ENCODE peak calls at places on chromosomes 5 and 9, in four cellular contexts. One of them, this sample, is unnamed.

GRCh38 chr5:38547257-38547656 is 9.2 kb downstream of the LIFR start:
- DNase-seq in HepG2: no peak
- DNase-seq in K562: no peak
- DNase-seq in GM12878: no peak
- DNase-seq in this sample: no peak

GRCh38 chr9:112601646-112602045 is 115.0 kb downstream of the KIAA1958 start:
- DNase-seq in HepG2: no peak
- DNase-seq in K562: no peak
- DNase-seq in GM12878: no peak
- DNase-seq in this sample: no peak

GRCh38 chr9:136769710-136770191 is 5.4 kb upstream of the LCN15 start:
- DNase-seq in HepG2: no peak
- DNase-seq in K562: peak
- DNase-seq in GM12878: no peak
- DNase-seq in this sample: peak

GRCh38 chr5:1550287-1551076 is 26.7 kb upstream of the LPCAT1 start:
- DNase-seq in HepG2: no peak
- DNase-seq in K562: peak
- DNase-seq in GM12878: no peak
- DNase-seq in this sample: no peak

GRCh38 chr9:114310471-114311450 is 12.1 kb upstream of the ORM1 start:
- DNase-seq in HepG2: no peak
- DNase-seq in K562: no peak
- DNase-seq in GM12878: no peak
- DNase-seq in this sample: no peak

GRCh38 chr9:137077010-137077747 is at the start of gene UAP1L1:
- DNase-seq in HepG2: no peak
- DNase-seq in K562: peak
- DNase-seq in GM12878: no peak
- DNase-seq in this sample: peak

GRCh38 chr5:33148076-33148501 is 292.7 kb upstream of the TARS1 start:
- DNase-seq in HepG2: peak
- DNase-seq in K562: no peak
- DNase-seq in GM12878: no peak
- DNase-seq in this sample: no peak

GRCh38 chr5:54646285-54647101 is 128.9 kb downstream of the SNX18 start:
- DNase-seq in HepG2: no peak
- DNase-seq in K562: no peak
- DNase-seq in GM12878: peak
- DNase-seq in this sample: peak

GRCh38 chr9:115941561-115942315 is 211.9 kb upstream of the PAPPA start:
- DNase-seq in HepG2: no peak
- DNase-seq in K562: no peak
- DNase-seq in GM12878: no peak
- DNase-seq in this sample: no peak

GRCh38 chr5:66354407-66354806 is 210.3 kb downstream of the SREK1 start:
- DNase-seq in HepG2: no peak
- DNase-seq in K562: no peak
- DNase-seq in GM12878: no peak
- DNase-seq in this sample: no peak

GRCh38 chr5:42250-42649 is 49.7 kb upstream of the PLEKHG4B start:
- DNase-seq in HepG2: no peak
- DNase-seq in K562: peak
- DNase-seq in GM12878: no peak
- DNase-seq in this sample: peak
- TF ChIP-seq JUNB in HepG2: no peak
- TF ChIP-seq JUNB in K562: no peak
- TF ChIP-seq JUNB in GM12878: no peak
- TF ChIP-seq JUNB in this sample: no peak

DNA sequence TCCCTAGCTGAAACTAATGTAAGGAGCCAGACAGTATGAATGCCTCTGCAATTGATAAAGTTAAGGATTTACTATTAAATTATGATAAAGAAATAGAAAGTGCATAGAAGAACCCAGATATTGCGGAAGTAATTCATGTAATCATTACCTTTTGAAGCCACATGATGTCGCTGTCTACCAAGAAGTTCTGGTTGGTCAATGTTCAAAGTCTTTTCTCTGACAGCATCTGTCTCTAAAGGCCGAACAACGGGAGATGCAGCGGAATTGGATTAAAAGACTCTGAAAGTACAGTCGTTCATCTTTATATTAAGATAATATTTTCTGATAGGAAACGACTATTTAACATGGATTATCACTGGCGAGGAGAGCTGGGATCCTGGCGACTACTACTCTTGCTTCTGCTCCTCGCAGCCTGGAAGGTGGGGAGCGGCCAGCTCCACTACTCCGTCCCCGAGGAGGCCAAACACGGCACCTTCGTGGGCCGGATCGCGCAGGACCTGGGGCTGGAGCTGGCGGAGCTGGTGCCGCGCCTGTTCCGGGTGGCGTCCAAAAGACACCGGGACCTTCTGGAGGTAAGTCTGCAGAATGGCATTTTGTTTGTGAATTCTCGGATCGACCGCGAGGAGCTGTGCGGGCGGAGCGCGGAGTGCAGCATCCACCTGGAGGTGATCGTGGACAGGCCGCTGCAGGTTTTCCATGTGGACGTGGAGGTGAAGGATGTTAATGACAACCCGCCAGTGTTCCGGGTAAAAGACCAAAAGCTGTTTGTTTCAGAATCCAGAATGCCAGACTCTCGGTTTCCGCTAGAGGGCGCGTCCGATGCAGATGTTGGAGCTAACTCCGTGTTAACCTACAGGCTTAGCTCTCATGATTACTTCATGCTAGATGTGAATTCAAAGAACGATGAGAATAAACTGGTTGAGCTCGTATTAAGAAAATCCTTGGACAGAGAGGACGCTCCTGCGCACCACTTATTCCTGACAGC is at the start of gene PCDHA8:
- DNase-seq in HepG2: peak
- DNase-seq in K562: peak
- DNase-seq in GM12878: no peak
- DNase-seq in this sample: peak
- TF ChIP-seq CTCF in HepG2: peak
- TF ChIP-seq CTCF in K562: peak
- TF ChIP-seq CTCF in GM12878: peak
- TF ChIP-seq CTCF in this sample: peak

GRCh38 chr5:77643654-77644404 is 5.3 kb upstream of the OTP start:
- DNase-seq in HepG2: no peak
- DNase-seq in K562: no peak
- DNase-seq in GM12878: no peak
- DNase-seq in this sample: peak
- TF ChIP-seq POLR2AphosphoS5 in HepG2: no peak
- TF ChIP-seq POLR2AphosphoS5 in K562: no peak
- TF ChIP-seq POLR2AphosphoS5 in GM12878: no peak
- TF ChIP-seq POLR2AphosphoS5 in this sample: no peak

GRCh38 chr9:78614892-78615291 is 318.0 kb downstream of the PSAT1 start:
- DNase-seq in HepG2: no peak
- DNase-seq in K562: no peak
- DNase-seq in GM12878: no peak
- DNase-seq in this sample: no peak

GRCh38 chr9:78618735-78619134 is 321.8 kb downstream of the PSAT1 start:
- DNase-seq in HepG2: no peak
- DNase-seq in K562: no peak
- DNase-seq in GM12878: no peak
- DNase-seq in this sample: peak

GRCh38 chr9:78620303-78620702 is 323.4 kb downstream of the PSAT1 start:
- DNase-seq in HepG2: no peak
- DNase-seq in K562: no peak
- DNase-seq in GM12878: no peak
- DNase-seq in this sample: no peak

GRCh38 chr9:78622131-78622530 is 325.2 kb downstream of the PSAT1 start:
- DNase-seq in HepG2: no peak
- DNase-seq in K562: no peak
- DNase-seq in GM12878: no peak
- DNase-seq in this sample: no peak

GRCh38 chr9:78620764-78621163 is 323.8 kb downstream of the PSAT1 start:
- DNase-seq in HepG2: no peak
- DNase-seq in K562: no peak
- DNase-seq in GM12878: no peak
- DNase-seq in this sample: no peak
- TF ChIP-seq JUNB in HepG2: no peak
- TF ChIP-seq JUNB in K562: no peak
- TF ChIP-seq JUNB in GM12878: no peak
- TF ChIP-seq JUNB in this sample: no peak

DNA sequence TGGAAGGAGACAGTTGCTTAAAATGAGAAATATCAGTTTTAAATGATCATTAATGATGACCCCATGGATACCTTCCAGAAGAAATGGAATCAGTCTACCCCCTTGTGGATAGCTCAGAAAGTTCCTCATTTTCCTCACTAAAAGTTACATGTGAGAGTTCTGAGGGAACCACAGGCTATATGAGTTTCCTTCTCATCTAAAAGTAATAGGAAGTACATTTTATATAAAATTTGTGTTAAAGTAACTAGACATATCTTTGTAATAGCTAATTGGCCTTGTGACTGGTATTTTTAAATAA is 104.9 kb upstream of the SLC25A48 start:
- DNase-seq in HepG2: no peak
- DNase-seq in K562: no peak
- DNase-seq in GM12878: no peak
- DNase-seq in this sample: peak
- TF ChIP-seq CTCF in HepG2: no peak
- TF ChIP-seq CTCF in K562: peak
- TF ChIP-seq CTCF in GM12878: no peak
- TF ChIP-seq CTCF in this sample: peak

GRCh38 chr9:121325387-121325786 is 44.7 kb downstream of the STOM start:
- DNase-seq in HepG2: no peak
- DNase-seq in K562: no peak
- DNase-seq in GM12878: no peak
- DNase-seq in this sample: no peak

GRCh38 chr9:121326924-121327613 is 43.0 kb downstream of the STOM start:
- DNase-seq in HepG2: peak
- DNase-seq in K562: no peak
- DNase-seq in GM12878: no peak
- DNase-seq in this sample: no peak

GRCh38 chr9:121324316-121324715 is 45.7 kb downstream of the STOM start:
- DNase-seq in HepG2: no peak
- DNase-seq in K562: no peak
- DNase-seq in GM12878: no peak
- DNase-seq in this sample: no peak

GRCh38 chr9:121324755-121325154 is 45.3 kb downstream of the STOM start:
- DNase-seq in HepG2: no peak
- DNase-seq in K562: no peak
- DNase-seq in GM12878: no peak
- DNase-seq in this sample: no peak

GRCh38 chr9:121326130-121326838 is 43.8 kb downstream of the STOM start:
- DNase-seq in HepG2: no peak
- DNase-seq in K562: no peak
- DNase-seq in GM12878: no peak
- DNase-seq in this sample: peak
- TF ChIP-seq POLR2AphosphoS5 in HepG2: no peak
- TF ChIP-seq POLR2AphosphoS5 in K562: no peak
- TF ChIP-seq POLR2AphosphoS5 in GM12878: no peak
- TF ChIP-seq POLR2AphosphoS5 in this sample: no peak

DNA sequence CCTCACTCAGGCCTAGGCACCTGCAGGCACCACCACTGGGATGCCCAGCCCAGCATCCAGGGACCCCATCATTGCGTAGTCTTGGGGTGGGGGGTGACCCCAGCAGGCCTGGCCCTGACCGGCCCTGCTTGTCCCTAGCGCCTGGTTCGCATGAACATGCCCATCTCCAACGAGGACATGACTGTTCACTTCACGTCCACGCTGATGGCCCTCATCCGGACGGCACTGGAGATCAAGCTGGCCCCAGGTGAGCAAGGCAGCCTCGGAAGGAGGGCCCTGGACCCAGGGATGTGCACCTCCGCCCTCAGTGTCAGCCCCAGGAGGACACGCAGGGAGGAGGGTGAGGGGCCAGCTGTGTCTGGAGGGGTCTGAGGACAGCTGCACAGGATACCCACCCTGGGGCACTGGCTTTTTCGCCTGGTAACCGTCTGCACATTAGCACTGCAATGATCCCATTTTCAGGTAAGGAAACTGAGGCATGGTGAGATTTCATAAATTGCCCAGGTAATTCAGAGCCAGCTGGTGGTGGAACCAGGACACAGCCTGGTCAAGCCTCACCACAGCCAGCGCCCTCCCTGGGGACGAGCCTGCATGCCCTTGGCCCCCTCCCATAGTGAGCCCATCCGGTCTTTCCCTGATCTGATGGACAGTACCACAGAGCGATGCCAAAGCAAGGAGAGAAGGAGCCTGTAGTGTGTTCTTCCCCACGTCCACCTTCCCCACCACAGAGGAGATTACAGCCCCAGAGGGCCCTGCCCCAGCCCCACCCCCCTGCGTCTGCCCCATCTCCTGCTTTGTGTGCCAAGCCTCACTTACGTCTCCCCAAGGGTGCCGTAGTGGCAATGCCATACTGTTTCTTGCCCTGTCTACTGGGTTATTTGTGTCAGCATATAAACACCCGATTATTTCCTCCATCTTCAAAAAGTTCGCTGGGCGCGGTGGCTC is 228.3 kb downstream of the CACNA1B start:
- DNase-seq in HepG2: no peak
- DNase-seq in K562: no peak
- DNase-seq in GM12878: no peak
- DNase-seq in this sample: no peak
- TF ChIP-seq JUNB in HepG2: no peak
- TF ChIP-seq JUNB in K562: no peak
- TF ChIP-seq JUNB in GM12878: no peak
- TF ChIP-seq JUNB in this sample: no peak

DNA sequence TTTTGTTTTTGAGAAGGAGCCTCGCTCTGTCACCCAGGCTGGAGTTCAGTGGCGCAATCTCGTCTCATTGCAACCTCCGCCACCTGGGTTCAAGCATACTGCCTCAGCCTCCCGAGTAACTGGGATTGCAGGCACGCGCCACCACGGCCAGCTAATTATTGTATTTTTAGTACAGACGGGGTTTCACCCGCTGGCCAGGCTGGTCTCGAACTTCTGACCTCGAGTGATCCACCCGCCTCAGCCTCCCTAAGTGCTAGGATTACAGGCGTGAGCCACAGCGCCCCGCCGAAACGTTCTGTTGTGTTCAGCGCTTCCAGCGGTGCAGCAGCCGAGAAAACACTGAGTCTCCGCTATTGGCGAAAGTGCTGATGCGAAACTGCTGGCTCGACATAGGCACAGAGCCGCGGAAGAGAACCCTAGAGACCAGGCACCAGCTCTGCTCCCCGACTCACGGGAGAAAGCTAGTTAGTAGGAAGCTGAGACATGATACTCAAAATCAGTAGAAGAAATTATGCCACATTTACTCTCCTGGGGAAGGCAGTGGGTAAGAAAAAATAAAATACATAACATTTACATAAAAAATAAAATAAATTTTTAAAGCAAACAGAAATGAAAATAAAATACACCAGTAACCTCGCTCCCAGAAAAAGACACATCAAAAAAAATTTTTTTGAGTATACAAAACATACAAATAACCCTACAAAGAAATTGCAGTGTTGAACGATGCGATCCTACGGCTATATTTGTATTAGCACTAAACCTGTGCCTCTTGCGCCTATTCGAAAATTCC is 31.6 kb downstream of the ANXA2R start:
- DNase-seq in HepG2: peak
- DNase-seq in K562: peak
- DNase-seq in GM12878: no peak
- DNase-seq in this sample: peak
- TF ChIP-seq CTCF in HepG2: peak
- TF ChIP-seq CTCF in K562: peak
- TF ChIP-seq CTCF in GM12878: peak
- TF ChIP-seq CTCF in this sample: no peak

This sample was measured in GM23338.